ENCODE peak calls at places on chromosome 21, in four cellular contexts. I, J, A and L are unnamed samples.

GRCh38 chr21:28247454-28248020 is 745.1 kb downstream of the LTN1 start:
- DNase-seq in I (no peak), J (no peak), A (no peak), L (no peak)

GRCh38 chr21:37071561-37072238 is 1.2 kb downstream of the PIGP start:
- DNase-seq in I (peak), J (no peak), A (no peak), L (peak)

GRCh38 chr21:44900559-44901251 is 20.0 kb downstream of the ITGB2 start:
- DNase-seq in I (no peak), J (no peak), A (no peak), L (no peak)

GRCh38 chr21:39313042-39313456 is 383 bp downstream of the BRWD1 start:
- DNase-seq in I (no peak), J (no peak), A (peak), L (no peak)

GRCh38 chr21:44869860-44870747 is 3.4 kb downstream of the PTTG1IP start:
- DNase-seq in I (no peak), J (no peak), A (no peak), L (peak)

GRCh38 chr21:24995206-24995605 is 612.1 kb downstream of the MRPL39 start:
- DNase-seq in I (no peak), J (no peak), A (no peak), L (no peak)

GRCh38 chr21:35358008-35358407 is 308.9 kb upstream of the RUNX1 start:
- DNase-seq in I (no peak), J (no peak), A (no peak), L (no peak)

GRCh38 chr21:28771790-28772501 is 220.7 kb downstream of the LTN1 start:
- DNase-seq in I (no peak), J (no peak), A (no peak), L (no peak)

GRCh38 chr21:42405064-42406059 is 1.7 kb downstream of the UBASH3A start:
- DNase-seq in I (no peak), J (no peak), A (no peak), L (no peak)

GRCh38 chr21:35399002-35399401 is 349.9 kb upstream of the RUNX1 start:
- DNase-seq in I (no peak), J (no peak), A (no peak), L (no peak)

GRCh38 chr21:33117268-33117888 is 47.4 kb downstream of the OLIG1 start:
- DNase-seq in I (no peak), J (no peak), A (no peak), L (no peak)

GRCh38 chr21:35204125-35204524 is 155.0 kb upstream of the RUNX1 start:
- DNase-seq in I (no peak), J (no peak), A (no peak), L (no peak)

GRCh38 chr21:42859891-42860230 is 19.5 kb downstream of the WDR4 start:
- DNase-seq in I (no peak), J (no peak), A (no peak), L (no peak)

GRCh38 chr21:26112127-26112742 is 58.3 kb downstream of the APP start:
- DNase-seq in I (no peak), J (no peak), A (no peak), L (no peak)

GRCh38 chr21:15616864-15617574 is 112.8 kb upstream of the USP25 start:
- DNase-seq in I (no peak), J (no peak), A (no peak), L (no peak)

GRCh38 chr21:45590246-45590725 is 48.0 kb upstream of the SLC19A1 start:
- DNase-seq in I (no peak), J (peak), A (peak), L (no peak)

GRCh38 chr21:43608225-43608624 is 51.1 kb downstream of the HSF2BP start:
- DNase-seq in I (no peak), J (no peak), A (no peak), L (no peak)

GRCh38 chr21:38388684-38389676 is 109.3 kb downstream of the ERG start:
- DNase-seq in I (no peak), J (no peak), A (no peak), L (no peak)

GRCh38 chr21:26013964-26014363 is 156.6 kb downstream of the APP start:
- DNase-seq in I (no peak), J (no peak), A (no peak), L (no peak)